ENCODE peak calls at places on chromosomes 6 and 20, in seven cellular contexts. A is posterior cingulate gyrus; Q is PC-9; O is pancreas; F is hepatocyte; L is WTC11; K is CD8-positive, alpha-beta T cell. C is an unnamed sample.

GRCh38 chr6:42390228-42390934 is 61.3 kb downstream of the TRERF1 start:
- DNase-seq in A (no peak), Q (no peak), O (no peak), F (no peak), L (no peak), K (peak; percentile 62), C (no peak)

GRCh38 chr20:20255104-20255503 is 112.8 kb upstream of the INSM1 start:
- DNase-seq in A (no peak), Q (no peak), O (no peak), F (no peak), L (no peak), K (no peak), C (no peak)

GRCh38 chr6:2990932-2991506 is 8.7 kb upstream of the NQO2 start:
- DNase-seq in A (no peak), Q (no peak), O (no peak), F (no peak), L (no peak), K (no peak), C (no peak)

GRCh38 chr6:118141211-118141610 is 234.1 kb downstream of the SLC35F1 start:
- DNase-seq in A (no peak), Q (no peak), O (no peak), F (no peak), L (no peak), K (no peak), C (no peak)

GRCh38 chr6:159128978-159129377 is 40.2 kb upstream of the FNDC1 start:
- DNase-seq in A (no peak), Q (no peak), O (no peak), F (no peak), L (no peak), K (no peak), C (no peak)

GRCh38 chr6:50846860-50847171 is 28.1 kb downstream of the TFAP2B start:
- DNase-seq in A (no peak), Q (no peak), O (no peak), F (no peak), L (no peak), K (no peak), C (no peak)

GRCh38 chr20:17646209-17646717 is 35.8 kb downstream of the RRBP1 start:
- DNase-seq in A (no peak), Q (no peak), O (no peak), F (no peak), L (no peak), K (no peak), C (no peak)

GRCh38 chr6:81557811-81558210 is 194.7 kb downstream of the TENT5A start:
- DNase-seq in A (no peak), Q (no peak), O (no peak), F (no peak), L (no peak), K (no peak), C (no peak)

GRCh38 chr6:118080547-118080946 is 173.5 kb downstream of the SLC35F1 start:
- DNase-seq in A (no peak), Q (no peak), O (no peak), F (no peak), L (no peak), K (no peak), C (no peak)